ENCODE peak calls at places on chromosomes 11 and 22, in five cellular contexts. I, F, E, B and M are unnamed samples.

GRCh38 chr11:12106501-12106900 is 3.9 kb upstream of the MICAL2 start:
- DNase-seq in I (no peak), F (no peak), B (no peak), E (no peak), M (no peak)

GRCh38 chr11:116703421-116703820 is 69.4 kb downstream of the BUD13 start:
- DNase-seq in I (no peak), F (no peak), E (no peak), B (no peak), M (no peak)

GRCh38 chr11:43738600-43739409 is 58.3 kb downstream of the HSD17B12 start:
- DNase-seq in E (no peak), I (peak; percentile 89), B (no peak), F (no peak), M (peak; percentile 16)

GRCh38 chr11:518463-519202 is 11.6 kb upstream of the RNH1 start:
- DNase-seq in F (peak; percentile 95), B (peak; percentile 95), E (peak; percentile 87), I (peak; percentile 98), M (peak; percentile 84)

GRCh38 chr11:93740031-93740801 is 1.1 kb downstream of the TAF1D start:
- DNase-seq in F (peak; percentile 47), B (peak; percentile 58), E (no peak), I (peak; percentile 82), M (peak; percentile 69)

GRCh38 chr11:119337581-119338317 is 2.9 kb downstream of the C1QTNF5 start:
- DNase-seq in B (no peak), I (no peak), F (no peak), E (no peak), M (no peak)

GRCh38 chr22:22687638-22688500 is 43.5 kb downstream of the GGTLC2 start:
- DNase-seq in I (peak; percentile 77), B (peak; percentile 80), E (no peak), F (peak; percentile 48), M (peak; percentile 10)

GRCh38 chr22:17131686-17132085 is 10.5 kb upstream of the TMEM121B start:
- DNase-seq in F (no peak), I (peak; percentile 79), B (no peak), E (no peak), M (no peak)

GRCh38 chr22:20816559-20816958 is 42.1 kb downstream of the PI4KA start:
- DNase-seq in F (no peak), E (no peak), B (peak; percentile 38), I (peak; percentile 45), M (no peak)

GRCh38 chr22:32823024-32823730 is 21.7 kb downstream of the TIMP3 start:
- DNase-seq in I (peak; percentile 80), B (peak; percentile 65), F (peak; percentile 48), E (no peak), M (no peak)

GRCh38 chr11:77276271-77276670 is 25.2 kb downstream of the GDPD4 start:
- DNase-seq in B (no peak), I (peak; percentile 56), E (no peak), F (no peak), M (no peak)

GRCh38 chr11:112748713-112749481 is 212.3 kb upstream of the NCAM1 start:
- DNase-seq in B (no peak), I (no peak), E (no peak), F (no peak), M (no peak)

GRCh38 chr11:107457205-107457557 is 444 bp downstream of the CWF19L2 start:
- DNase-seq in F (no peak), I (peak; percentile 28), B (no peak), E (no peak), M (no peak)

GRCh38 chr11:120212926-120213325 is 2.1 kb downstream of the OAF start:
- DNase-seq in F (peak; percentile 85), B (peak; percentile 79), I (no peak), E (no peak), M (no peak)

GRCh38 chr22:38450234-38450797 is 4.7 kb downstream of the KCNJ4 start:
- DNase-seq in I (no peak), F (no peak), B (no peak), E (no peak), M (no peak)

GRCh38 chr11:86106916-86107315 is 38.0 kb upstream of the PICALM start:
- DNase-seq in E (no peak), I (no peak), F (no peak), B (no peak), M (no peak)

GRCh38 chr22:25388866-25389540 is 169.6 kb downstream of the CRYBB2 start:
- DNase-seq in F (no peak), I (no peak), E (no peak), B (no peak), M (no peak)

GRCh38 chr11:2330696-2331095 is 28.9 kb downstream of the TSPAN32 start:
- DNase-seq in E (no peak), I (no peak), B (no peak), F (no peak), M (no peak)

GRCh38 chr11:46422588-46422987 is 31.0 kb upstream of the CHRM4 start:
- DNase-seq in F (no peak), E (no peak), I (no peak), B (no peak), M (no peak)

GRCh38 chr11:65888163-65888814 is at the start of gene FIBP:
- DNase-seq in F (peak; percentile 99), I (peak; percentile 97), B (peak; percentile 98), E (peak; percentile 90), M (peak; percentile 90)

GRCh38 chr11:65894034-65894591 is 3.6 kb downstream of the CCDC85B start:
- DNase-seq in I (no peak), F (no peak), E (no peak), B (peak; percentile 82), M (no peak)

GRCh38 chr11:65890324-65891179 is at the start of gene CCDC85B:
- DNase-seq in F (peak; percentile 99), E (peak; percentile 98), B (peak; percentile 100), I (peak; percentile 97), M (peak; percentile 90)

GRCh38 chr11:65892661-65893317 is 2.3 kb downstream of the CCDC85B start:
- DNase-seq in B (no peak), I (no peak), F (no peak), E (no peak), M (no peak)

GRCh38 chr11:65891180-65892136 is 985 bp downstream of the CCDC85B start:
- DNase-seq in E (no peak), I (no peak), F (no peak), B (no peak), M (no peak)
- H3K4me1 ChIP-seq in E (peaks cover 64% of the 10 kb centered on the region), I (peaks cover 13% of the 10 kb centered on the region), F (peaks cover 5% of the 10 kb centered on the region), B (peaks cover 33% of the 10 kb centered on the region), M (peaks cover 12% of the 10 kb centered on the region)

GRCh38 chr11:72380132-72380503 is 54.2 kb downstream of the CLPB start:
- DNase-seq in E (no peak), B (no peak), F (no peak), I (no peak), M (no peak)
- H3K27ac ChIP-seq in E (no peak overlapping the region), B (no peak overlapping the region), F (no peak overlapping the region), I (no peak overlapping the region), M (no peak overlapping the region)

DNA sequence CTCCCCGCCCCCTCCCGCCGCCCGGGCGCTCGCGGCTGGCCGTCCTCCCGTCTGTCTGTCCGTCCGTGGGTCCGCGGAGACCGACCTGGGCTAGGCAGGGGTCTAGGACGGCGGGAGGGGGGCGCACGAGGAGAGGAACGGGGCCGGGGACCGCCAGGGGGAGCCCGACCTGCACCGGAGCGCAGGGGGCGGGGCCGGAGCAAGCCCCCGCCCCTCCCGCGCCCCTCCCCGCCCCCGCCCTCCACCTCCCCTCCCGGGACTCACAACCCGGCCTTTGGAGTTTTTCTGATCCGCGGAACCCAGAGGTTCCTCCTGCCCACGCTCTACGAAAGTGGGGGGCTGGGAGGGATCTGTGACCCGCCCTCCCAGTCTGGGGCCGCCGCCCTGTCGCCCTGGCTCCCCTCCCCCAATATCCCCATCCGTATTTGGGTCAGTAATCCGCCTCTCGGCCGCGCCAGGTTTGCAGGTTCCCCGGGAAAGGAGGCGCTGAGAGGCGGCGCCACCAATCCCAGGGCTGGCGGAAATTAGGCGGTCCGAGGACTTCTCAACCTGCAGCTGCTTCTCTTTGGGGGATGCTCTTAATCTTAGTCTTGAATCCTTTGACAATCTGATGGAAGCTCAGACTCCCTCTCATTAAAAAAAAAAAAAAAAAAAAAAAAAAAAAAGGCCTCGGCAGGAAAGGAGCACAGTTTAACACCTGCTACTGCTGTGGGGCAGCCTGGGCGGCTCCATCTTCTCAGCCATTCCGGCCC is 922 bp upstream of the KCNJ11 start:
- DNase-seq in F (peak; percentile 76), B (peak; percentile 89), E (peak; percentile 76), I (peak; percentile 30), M (no peak)
- H3K4me1 ChIP-seq in F (peaks cover 4% of the 10 kb centered on the region), B (no peaks in the 10 kb centered on the region), E (peaks cover 11% of the 10 kb centered on the region), I (peaks cover 2% of the 10 kb centered on the region), M (no peaks in the 10 kb centered on the region)

DNA sequence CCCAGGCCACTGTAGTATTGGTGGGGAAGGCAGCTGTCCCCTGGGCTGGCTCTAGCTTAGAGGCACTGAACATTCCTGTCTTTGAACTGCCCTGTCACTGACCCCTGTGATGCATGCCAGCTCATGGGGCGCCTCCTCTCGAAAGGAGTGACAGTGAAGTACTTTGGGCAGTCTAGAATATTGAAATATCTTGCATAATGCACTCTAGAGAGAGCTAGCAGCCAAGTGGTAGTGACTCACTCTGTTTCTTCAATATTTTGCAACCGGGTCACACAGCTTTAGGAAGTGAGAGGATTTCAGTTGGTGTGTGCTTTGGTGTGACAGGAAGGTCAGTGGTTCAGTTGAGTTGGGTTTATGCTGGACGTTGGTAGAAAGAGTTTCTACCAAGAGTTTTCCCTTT is 35.5 kb upstream of the ST14 start:
- DNase-seq in F (no peak), I (peak; percentile 65), E (no peak), B (peak; percentile 62), M (peak; percentile 52)
- H3K27ac ChIP-seq in F (no peak overlapping the region), I (no peak overlapping the region), E (no peak overlapping the region), B (peak overlapping the region; percentile 50), M (no peak overlapping the region)